ENCODE peak calls at places on chromosomes 7 and 10, in five cellular contexts. F is mucosa of gallbladder, E is H54, N is A549, X is T-helper 9 cell. M is an unnamed sample.

GRCh38 chr7:69162931-69163330 is 435.3 kb upstream of the AUTS2 start:
- DNase-seq in E (no peak), X (no peak), F (no peak), N (no peak), M (no peak)

GRCh38 chr7:103855671-103856070 is 133.8 kb downstream of the RELN start:
- DNase-seq in F (no peak), E (no peak), X (no peak), N (no peak), M (no peak)

GRCh38 chr10:87712913-87713616 is 53.4 kb downstream of the PAPSS2 start:
- DNase-seq in E (no peak), N (no peak), F (no peak), X (no peak), M (no peak)

GRCh38 chr10:100981178-100981710 is 6.1 kb downstream of the MRPL43 start:
- DNase-seq in F (no peak), E (no peak), X (no peak), N (no peak), M (no peak)

GRCh38 chr10:3969876-3970666 is 185.1 kb upstream of the KLF6 start:
- DNase-seq in X (no peak), F (peak), N (no peak), E (no peak), M (no peak)

GRCh38 chr7:111400088-111400487 is 162.2 kb downstream of the IMMP2L start:
- DNase-seq in F (no peak), E (no peak), N (no peak), X (no peak), M (no peak)

GRCh38 chr7:131235489-131236317 is 92.0 kb upstream of the MKLN1 start:
- DNase-seq in X (peak), N (peak), E (peak), F (peak), M (peak)

GRCh38 chr7:32070406-32071360 is at the start of gene PDE1C:
- DNase-seq in N (peak), E (peak), F (no peak), X (no peak), M (no peak)

GRCh38 chr7:137879357-137880158 is 32.8 kb upstream of the DGKI start:
- DNase-seq in X (no peak), F (no peak), N (no peak), E (no peak), M (no peak)

GRCh38 chr7:158239290-158239981 is 348.2 kb downstream of the PTPRN2 start:
- DNase-seq in E (no peak), N (no peak), F (no peak), X (no peak), M (peak)

GRCh38 chr10:108783897-108784296 is 1139.4 kb downstream of the XPNPEP1 start:
- DNase-seq in X (no peak), E (no peak), N (peak), F (no peak), M (peak)

GRCh38 chr10:50464004-50464409 is 159.7 kb downstream of the SGMS1 start:
- DNase-seq in N (no peak), F (no peak), X (no peak), E (no peak), M (no peak)